ENCODE peak calls at places on chromosomes 13 and 19, in nine cellular contexts. R is endothelial cell of umbilical vein, X is adrenal gland, M is transverse colon, Z is IMR-90, T is stomach, K is heart left ventricle, V is body of pancreas, U is tibial nerve. S is an unnamed sample.

GRCh38 chr19:4620675-4621074 is 18.6 kb upstream of the TNFAIP8L1 start:
- DNase-seq in V (no peak), R (no peak), X (no peak), T (no peak), U (no peak), K (no peak), M (no peak), Z (no peak), S (no peak)

GRCh38 chr19:10433131-10433536 is 12.8 kb downstream of the PDE4A start:
- DNase-seq in V (no peak), Z (no peak), R (no peak), U (no peak), T (peak; percentile 39), K (no peak), M (no peak), X (no peak), S (no peak)

GRCh38 chr13:99802416-99802815 is 169.2 kb downstream of the ZIC5 start:
- DNase-seq in K (no peak), X (no peak), R (no peak), U (no peak), Z (no peak), T (no peak), V (no peak), M (no peak), S (no peak)

GRCh38 chr13:79451500-79451962 is 29.4 kb upstream of the NDFIP2 start:
- DNase-seq in X (peak; percentile 45), Z (peak; percentile 92), R (peak; percentile 65), M (peak; percentile 26), T (no peak), V (no peak), U (no peak), K (no peak), S (no peak)

GRCh38 chr19:18344546-18344945 is 4.1 kb downstream of the PGPEP1 start:
- DNase-seq in K (no peak), U (no peak), T (no peak), R (no peak), M (no peak), X (no peak), V (no peak), Z (no peak), S (no peak)

GRCh38 chr19:35107541-35107939 is 8.1 kb upstream of the FXYD3 start:
- DNase-seq in R (no peak), Z (no peak), T (peak; percentile 72), V (no peak), M (peak; percentile 78), K (no peak), X (no peak), U (peak; percentile 57), S (no peak)

GRCh38 chr13:66795636-66796035 is 434.5 kb downstream of the PCDH9 start:
- DNase-seq in K (no peak), Z (no peak), V (no peak), M (no peak), R (no peak), X (no peak), U (no peak), T (no peak), S (no peak)

GRCh38 chr19:22634450-22634827 is 315 bp downstream of the ZNF492 start:
- DNase-seq in T (no peak), Z (no peak), V (no peak), X (no peak), M (no peak), R (no peak), U (no peak), K (no peak), S (no peak)

GRCh38 chr19:4571305-4571917 is 11.9 kb upstream of the SEMA6B start:
- DNase-seq in T (no peak), X (no peak), U (no peak), K (no peak), R (no peak), M (no peak), V (no peak), Z (no peak), S (no peak)

GRCh38 chr19:10979950-10980349 is 19.1 kb downstream of the SMARCA4 start:
- DNase-seq in U (no peak), V (no peak), M (peak; percentile 24), X (no peak), T (no peak), Z (no peak), R (no peak), K (no peak), S (no peak)

GRCh38 chr19:53504903-53505302 is 33.0 kb upstream of the ZNF331 start:
- DNase-seq in U (no peak), V (no peak), T (no peak), M (no peak), R (no peak), K (no peak), X (no peak), Z (no peak), S (peak; percentile 63)

GRCh38 chr19:18223860-18224524 is 2.2 kb downstream of the PDE4C start:
- DNase-seq in K (peak; percentile 53), V (peak; percentile 31), T (no peak), X (peak; percentile 56), Z (no peak), M (peak; percentile 49), U (no peak), R (peak; percentile 18), S (peak; percentile 82)

GRCh38 chr13:75635101-75635620 is 969 bp upstream of the LMO7 start:
- DNase-seq in Z (no peak), K (no peak), T (no peak), U (no peak), X (no peak), M (no peak), V (no peak), R (no peak), S (no peak)

GRCh38 chr19:28489126-28489660 is 723.8 kb downstream of the UQCRFS1 start:
- DNase-seq in Z (no peak), R (no peak), U (no peak), M (no peak), T (no peak), K (no peak), X (no peak), V (no peak), S (no peak)

GRCh38 chr19:46724468-46724867 is 7.6 kb upstream of the PRKD2 start:
- DNase-seq in U (no peak), Z (no peak), K (no peak), M (no peak), X (no peak), R (no peak), V (no peak), T (no peak), S (no peak)
- TF ChIP-seq POLR2A in U (no peak), Z (no peak), K (no peak), M (no peak), X (no peak), R (no peak), V (no peak), T (no peak), S (no peak)

GRCh38 chr19:572891-573825 is 762 bp downstream of the BSG start:
- DNase-seq in V (peak; percentile 55), X (peak; percentile 74), U (no peak), K (peak; percentile 71), M (peak; percentile 64), Z (peak; percentile 56), R (peak; percentile 55), T (peak; percentile 57), S (peak; percentile 59)

GRCh38 chr19:572140-572890 is at the start of gene BSG:
- DNase-seq in U (peak; percentile 97), V (peak; percentile 98), Z (peak; percentile 96), K (peak; percentile 99), X (peak; percentile 99), R (peak; percentile 97), T (peak; percentile 99), M (peak; percentile 99), S (peak; percentile 98)

GRCh38 chr19:575527-576506 is 3.4 kb downstream of the BSG start:
- DNase-seq in Z (peak; percentile 37), X (peak; percentile 64), V (no peak), K (peak; percentile 90), M (no peak), T (peak; percentile 81), R (peak; percentile 50), U (no peak), S (peak; percentile 87)

GRCh38 chr19:576768-577438 is 4.5 kb downstream of the BSG start:
- DNase-seq in R (no peak), X (no peak), V (no peak), M (no peak), Z (no peak), T (no peak), K (no peak), U (no peak), S (no peak)

GRCh38 chr19:574658-575526 is 2.5 kb downstream of the BSG start:
- DNase-seq in X (peak; percentile 46), M (no peak), T (peak; percentile 69), U (no peak), V (no peak), Z (peak; percentile 59), R (peak; percentile 26), K (peak; percentile 82), S (peak; percentile 65)
- TF ChIP-seq CTCF in X (no peak), M (no peak), T (no peak), U (no peak), V (no peak), Z (no peak), R (no peak), K (no peak), S (no peak)

DNA sequence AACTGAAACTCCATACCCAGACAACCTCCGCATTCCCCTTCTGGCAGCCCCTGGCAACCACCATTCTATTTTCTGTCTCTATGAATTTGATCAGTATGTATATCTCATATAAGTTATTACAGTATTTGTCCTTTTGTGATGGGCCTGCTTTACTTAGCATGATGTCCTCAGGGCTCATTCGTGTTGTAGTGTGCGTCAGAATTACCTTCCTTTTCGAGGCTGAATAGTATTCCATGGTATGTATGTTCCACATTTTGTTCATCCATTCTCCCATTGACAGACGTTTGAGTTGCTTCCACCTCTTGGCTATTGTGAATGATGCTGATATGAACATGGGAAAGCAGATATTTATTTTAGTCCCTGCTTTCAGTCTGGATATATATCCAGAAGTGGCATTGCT is 5.0 kb downstream of the PLEKHF1 start:
- DNase-seq in Z (no peak), R (no peak), U (no peak), K (no peak), V (no peak), T (no peak), X (no peak), M (no peak), S (no peak)
- H3K27ac ChIP-seq in Z (no peak overlapping the region), R (no peak overlapping the region), U (peak overlapping the region; percentile 95), K (peak overlapping the region; percentile 88), V (no peak overlapping the region), T (no peak overlapping the region), X (no peak overlapping the region), M (no peak overlapping the region), S (no peak overlapping the region)

DNA sequence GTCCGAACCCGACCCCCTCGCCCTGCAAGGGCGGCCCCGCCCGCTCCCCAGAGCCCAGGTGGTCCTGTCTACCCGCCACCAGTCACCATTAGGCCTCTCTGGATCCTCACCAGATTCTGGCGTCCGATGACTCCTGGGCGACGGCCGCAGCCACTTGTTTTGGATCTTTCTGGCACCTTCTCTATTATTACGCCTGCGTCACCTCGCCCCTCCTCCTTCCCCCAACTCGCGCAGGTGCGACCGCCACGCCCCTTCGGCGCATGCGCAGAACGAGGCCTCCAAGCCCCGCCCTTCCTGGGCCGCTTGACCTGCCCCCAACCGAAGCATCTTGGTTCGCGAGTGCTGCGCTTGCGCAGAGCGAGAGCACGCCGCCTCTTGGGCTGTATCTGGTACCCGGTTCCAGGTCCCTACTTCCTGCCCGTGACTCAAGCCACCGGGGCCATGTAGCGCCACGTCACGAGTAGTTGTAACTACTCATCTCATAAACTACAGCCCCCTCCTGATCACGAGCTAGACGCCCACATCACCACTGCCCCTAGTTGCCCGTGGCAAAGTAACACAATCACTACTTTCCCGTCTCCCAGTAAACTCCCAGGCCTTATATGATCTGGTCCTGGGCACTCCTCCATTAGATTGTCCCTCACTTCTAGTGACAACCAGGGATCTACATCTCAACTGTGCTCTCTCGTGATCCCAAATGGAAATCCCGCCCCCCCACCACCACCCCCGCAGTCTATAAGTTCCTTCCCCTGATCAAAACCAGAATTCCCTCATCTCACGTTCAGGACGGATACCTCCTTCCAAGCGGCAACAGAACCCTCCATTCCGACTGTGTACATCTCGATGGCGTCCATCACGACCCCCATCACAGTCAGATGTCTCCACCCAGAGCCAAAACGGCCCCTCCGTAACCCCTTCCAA is at the start of gene DEDD2:
- DNase-seq in Z (peak; percentile 99), M (peak; percentile 99), R (peak; percentile 96), X (peak; percentile 99), U (peak; percentile 94), T (peak; percentile 99), K (peak; percentile 97), V (peak; percentile 99), S (peak; percentile 96)
- TF ChIP-seq POLR2A in Z (peak; percentile 79), M (peak; percentile 94), R (peak; percentile 71), X (peak; percentile 78), U (peak; percentile 84), T (peak; percentile 78), K (peak; percentile 74), V (peak; percentile 92), S (peak; percentile 59)

S was measured in testis.